ENCODE peak calls at places on chromosomes 13 and 19, in five cellular contexts. D is psoas muscle, U is GM23248, I is ovary, J is A549. C is an unnamed sample. For H3K9me3, the result is how much of the 10 kb centered on the place peaks cover.

GRCh38 chr19:57241181-57241580 is 749 bp downstream of the ZNF805 start:
- DNase-seq in J (peak), D (no peak), U (peak), I (no peak), C (no peak)

GRCh38 chr19:50537769-50538230 is 24.1 kb upstream of the ASPDH start:
- DNase-seq in I (no peak), D (peak), U (peak), J (peak), C (peak)

GRCh38 chr13:93900735-93901134 is 578.7 kb downstream of the DCT start:
- DNase-seq in D (no peak), J (no peak), U (no peak), I (no peak), C (no peak)

GRCh38 chr13:32314968-32315254 is 252 bp downstream of the ZAR1L start:
- DNase-seq in D (no peak), J (peak), U (peak), I (no peak), C (peak)

GRCh38 chr13:100131863-100132574 is 43.1 kb downstream of the PCCA start:
- DNase-seq in J (peak), U (peak), I (no peak), D (no peak), C (no peak)

GRCh38 chr13:50915562-50915961 is 6.0 kb downstream of the RNASEH2B start:
- DNase-seq in D (no peak), I (no peak), U (no peak), J (no peak), C (no peak)

GRCh38 chr13:32585625-32586021 is 629 bp upstream of the PDS5B start:
- DNase-seq in I (peak), D (no peak), J (no peak), U (no peak), C (no peak)

GRCh38 chr13:47794963-47795362 is 206.1 kb downstream of the SUCLA2 start:
- DNase-seq in U (peak), I (no peak), D (no peak), J (peak), C (no peak)

GRCh38 chr13:45178349-45179142 is 22.3 kb downstream of the KCTD4 start:
- DNase-seq in D (no peak), J (peak), U (peak), I (no peak), C (no peak)

GRCh38 chr19:2887391-2887914 is 13.3 kb upstream of the ZNF57 start:
- DNase-seq in D (no peak), U (peak), I (no peak), J (peak), C (peak)

GRCh38 chr13:41502676-41503075 is 45.3 kb downstream of the RGCC start:
- DNase-seq in I (no peak), D (no peak), U (no peak), J (no peak), C (no peak)

GRCh38 chr13:111027481-111028439 is 87.3 kb upstream of the ARHGEF7 start:
- DNase-seq in D (no peak), J (no peak), I (no peak), U (no peak), C (no peak)

GRCh38 chr19:37813340-37813739 is 34.0 kb upstream of the ZNF573 start:
- DNase-seq in D (no peak), J (no peak), U (no peak), I (no peak), C (no peak)
- H3K9me3 ChIP-seq in D (under half), J (half or more), U (under half), I (under half), C (under half)

GRCh38 chr19:53646144-53646543 is 14.3 kb downstream of the DPRX start:
- DNase-seq in U (no peak), D (no peak), I (no peak), J (no peak), C (no peak)
- H3K9me3 ChIP-seq in U (under half), D (under half), I (under half), J (under half), C (under half)

GRCh38 chr19:58429745-58430144 is 10.2 kb downstream of the ZNF132 start:
- DNase-seq in D (no peak), J (no peak), U (peak), I (no peak), C (no peak)

GRCh38 chr19:58428617-58429016 is 11.3 kb downstream of the ZNF132 start:
- DNase-seq in I (no peak), U (no peak), J (no peak), D (no peak), C (no peak)

GRCh38 chr19:58439576-58440554 is at the start of gene ZNF132:
- DNase-seq in D (peak), U (peak), J (peak), I (peak), C (peak)

DNA sequence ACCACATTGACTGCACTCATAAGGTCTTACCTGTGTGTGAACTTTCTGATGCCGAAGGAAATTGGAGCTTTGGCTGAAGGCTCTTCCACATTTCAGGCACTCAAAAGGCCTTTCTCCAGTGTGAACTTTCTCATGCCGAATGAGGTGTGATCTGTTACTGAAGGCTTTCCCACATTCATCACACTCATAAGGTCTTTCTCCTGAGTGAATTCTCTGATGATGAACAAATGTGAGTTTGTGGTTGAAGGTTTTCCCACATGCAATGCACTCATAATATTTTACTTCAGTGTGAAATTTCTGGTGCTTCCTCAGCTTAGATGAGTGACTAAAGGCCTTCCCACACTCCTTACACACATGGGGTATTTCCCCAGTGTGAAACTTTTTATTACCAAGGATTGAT is 5.7 kb downstream of the ZNF132 start:
- DNase-seq in I (no peak), D (no peak), U (peak), J (peak), C (no peak)
- H3K9me3 ChIP-seq in I (half or more), D (half or more), U (under half), J (half or more), C (under half)

GRCh38 chr19:28581468-28581770 is 631.5 kb downstream of the UQCRFS1 start:
- DNase-seq in D (no peak), J (no peak), U (no peak), I (no peak), C (no peak)
- H3K9me3 ChIP-seq in D (under half), J (under half), U (under half), I (under half), C (under half)